ENCODE peak calls at places on chromosomes 6 and 20, in eight cellular contexts. N is HAP-1; V is right lobe of liver; U is breast epithelium; K is cardiac muscle cell; C is fibroblast of lung; O is Peyer's patch; A is CD8-positive, alpha-beta T cell. Y is an unnamed sample.

GRCh38 chr6:122715725-122716124 is 63.8 kb upstream of the FABP7 start:
- DNase-seq in N (no peak), V (no peak), U (no peak), K (no peak), C (peak; percentile 68), O (no peak), A (no peak), Y (no peak)

GRCh38 chr6:49553353-49553752 is 2.9 kb downstream of the C6orf141 start:
- DNase-seq in N (no peak), V (no peak), U (no peak), K (no peak), C (no peak), O (no peak), A (no peak), Y (no peak)

GRCh38 chr6:66838764-66839163 is 1131.7 kb upstream of the EYS start:
- DNase-seq in N (no peak), V (no peak), U (no peak), K (no peak), C (peak; percentile 13), O (no peak), A (no peak), Y (no peak)

GRCh38 chr6:131368077-131368911 is 204.7 kb upstream of the ARG1 start:
- DNase-seq in N (no peak), V (peak; percentile 68), U (peak; percentile 61), K (peak; percentile 74), C (peak; percentile 15), O (peak; percentile 54), A (no peak), Y (peak; percentile 78)

GRCh38 chr20:16530201-16530681 is 43.0 kb downstream of the KIF16B start:
- DNase-seq in N (no peak), V (no peak), U (no peak), K (no peak), C (peak; percentile 50), O (peak; percentile 89), A (no peak), Y (no peak)

GRCh38 chr6:135922170-135922569 is 70.7 kb downstream of the PDE7B start:
- DNase-seq in N (peak; percentile 36), V (no peak), U (no peak), K (peak; percentile 95), C (peak; percentile 99), O (no peak), A (no peak), Y (peak; percentile 97)

GRCh38 chr6:27293436-27294152 is 18.5 kb downstream of the POM121L2 start:
- DNase-seq in N (peak; percentile 73), V (no peak), U (no peak), K (peak; percentile 55), C (peak; percentile 66), O (no peak), A (no peak), Y (peak; percentile 65)

GRCh38 chr20:58150772-58151171 is 77.7 kb downstream of the ANKRD60 start:
- DNase-seq in N (no peak), V (no peak), U (no peak), K (no peak), C (no peak), O (no peak), A (no peak), Y (no peak)

GRCh38 chr20:20930500-20930899 is 175.7 kb downstream of the LINC00237 start:
- DNase-seq in N (no peak), V (no peak), U (no peak), K (no peak), C (no peak), O (no peak), A (no peak), Y (no peak)

GRCh38 chr20:5148581-5148980 is 21.8 kb downstream of the CDS2 start:
- DNase-seq in N (no peak), V (no peak), U (no peak), K (no peak), C (no peak), O (no peak), A (no peak), Y (no peak)
- H3K4me3 ChIP-seq in N (no peak overlapping the region), V (no peak overlapping the region), U (no peak overlapping the region), K (no peak overlapping the region), C (no peak overlapping the region), O (no peak overlapping the region), A (no peak overlapping the region), Y (no peak overlapping the region)

DNA sequence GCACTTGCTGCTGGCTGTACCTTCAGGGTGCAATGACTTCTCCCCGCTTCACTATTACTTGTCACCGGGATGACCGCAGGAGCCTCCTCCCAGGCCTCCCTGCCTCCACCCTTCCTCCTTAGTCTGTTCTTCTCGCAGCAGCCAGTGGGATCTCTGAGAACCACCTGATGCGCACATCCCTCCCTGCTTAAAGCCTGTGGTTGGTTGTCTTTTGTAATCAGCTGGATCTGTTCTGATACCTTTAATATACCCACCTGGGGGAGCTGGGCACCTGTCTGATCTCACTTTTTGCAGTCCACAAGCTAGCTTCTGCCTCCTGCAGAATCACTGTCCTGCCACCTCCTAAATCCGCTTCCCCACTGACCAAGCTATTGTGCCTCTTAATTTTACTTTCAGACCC is 34.6 kb downstream of the TOX2 start:
- DNase-seq in N (no peak), V (no peak), U (no peak), K (no peak), C (no peak), O (no peak), A (no peak), Y (no peak)
- H3K4me1 ChIP-seq in N (no peaks in the 10 kb centered on the region), V (no peaks in the 10 kb centered on the region), U (no peaks in the 10 kb centered on the region), K (no peaks in the 10 kb centered on the region), C (peaks cover 12% of the 10 kb centered on the region), O (peaks cover 13% of the 10 kb centered on the region), A (peaks cover 77% of the 10 kb centered on the region), Y (no peaks in the 10 kb centered on the region)

GRCh38 chr20:63178889-63179751 is 36.8 kb downstream of the YTHDF1 start:
- DNase-seq in N (peak; percentile 81), V (peak; percentile 38), U (no peak), K (no peak), C (peak; percentile 6), O (peak; percentile 71), A (peak; percentile 77), Y (peak; percentile 36)
- H3K27me3 ChIP-seq in N (peaks cover 37% of the 10 kb centered on the region), V (peaks cover 21% of the 10 kb centered on the region), U (peaks cover 18% of the 10 kb centered on the region), K (peaks cover 76% of the 10 kb centered on the region), C (peaks cover 45% of the 10 kb centered on the region), O (no peaks in the 10 kb centered on the region), A (peaks cover 17% of the 10 kb centered on the region), Y (peaks cover 42% of the 10 kb centered on the region)

GRCh38 chr6:4781967-4782537 is 5.8 kb downstream of the CDYL start:
- DNase-seq in N (no peak), V (no peak), U (no peak), K (no peak), C (no peak), O (no peak), A (no peak), Y (peak; percentile 63)

GRCh38 chr6:4780360-4780812 is 4.2 kb downstream of the CDYL start:
- DNase-seq in N (peak; percentile 27), V (no peak), U (no peak), K (peak; percentile 54), C (peak; percentile 43), O (peak; percentile 54), A (no peak), Y (peak; percentile 34)

GRCh38 chr6:4778086-4778485 is 1.9 kb downstream of the CDYL start:
- DNase-seq in N (no peak), V (no peak), U (no peak), K (no peak), C (no peak), O (no peak), A (no peak), Y (no peak)

GRCh38 chr6:4776967-4777925 is 1.0 kb downstream of the CDYL start:
- DNase-seq in N (peak; percentile 34), V (no peak), U (no peak), K (peak; percentile 55), C (peak; percentile 47), O (peak; percentile 58), A (peak; percentile 12), Y (peak; percentile 73)

DNA sequence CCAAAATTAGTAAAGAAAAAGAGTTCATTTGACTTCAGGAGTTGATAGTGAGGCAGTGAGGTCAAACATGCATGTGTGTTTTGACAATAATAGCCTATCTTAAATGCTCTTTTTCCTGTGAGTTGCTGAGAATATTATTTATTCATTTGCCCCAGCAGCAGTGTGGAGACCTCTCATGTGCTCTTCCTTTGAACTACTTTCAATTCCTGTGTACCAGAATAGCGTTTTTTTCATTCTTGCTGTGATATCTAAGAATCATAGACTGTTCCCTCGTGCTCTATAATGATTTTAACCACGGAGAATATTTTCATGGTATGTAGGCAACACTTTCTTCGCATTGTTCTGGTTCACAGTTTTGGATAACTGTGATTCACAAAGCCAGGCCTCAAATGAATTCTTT is 5.2 kb downstream of the CDYL start:
- DNase-seq in N (no peak), V (no peak), U (no peak), K (no peak), C (no peak), O (no peak), A (no peak), Y (no peak)
- H3K4me3 ChIP-seq in N (no peak overlapping the region), V (no peak overlapping the region), U (no peak overlapping the region), K (no peak overlapping the region), C (no peak overlapping the region), O (no peak overlapping the region), A (no peak overlapping the region), Y (no peak overlapping the region)

GRCh38 chr20:53832499-53832898 is 237.9 kb downstream of the BCAS1 start:
- DNase-seq in N (no peak), V (no peak), U (no peak), K (no peak), C (no peak), O (no peak), A (no peak), Y (no peak)

GRCh38 chr20:53834044-53834442 is 236.4 kb downstream of the BCAS1 start:
- DNase-seq in N (no peak), V (no peak), U (no peak), K (no peak), C (no peak), O (peak; percentile 79), A (no peak), Y (no peak)

GRCh38 chr20:53834749-53835148 is 235.6 kb downstream of the BCAS1 start:
- DNase-seq in N (no peak), V (no peak), U (no peak), K (no peak), C (no peak), O (no peak), A (no peak), Y (no peak)

GRCh38 chr20:53831812-53832211 is 238.2 kb upstream of the ZNF217 start:
- DNase-seq in N (no peak), V (no peak), U (no peak), K (no peak), C (no peak), O (no peak), A (no peak), Y (no peak)

GRCh38 chr20:53833333-53834043 is 236.9 kb downstream of the BCAS1 start:
- DNase-seq in N (no peak), V (no peak), U (no peak), K (no peak), C (no peak), O (no peak), A (no peak), Y (no peak)
- H3K4me1 ChIP-seq in N (peaks cover 19% of the 10 kb centered on the region), V (peaks cover 25% of the 10 kb centered on the region), U (no peaks in the 10 kb centered on the region), K (peaks cover 18% of the 10 kb centered on the region), C (peaks cover 4% of the 10 kb centered on the region), O (peaks cover 37% of the 10 kb centered on the region), A (peaks cover 55% of the 10 kb centered on the region), Y (peaks cover 23% of the 10 kb centered on the region)

DNA sequence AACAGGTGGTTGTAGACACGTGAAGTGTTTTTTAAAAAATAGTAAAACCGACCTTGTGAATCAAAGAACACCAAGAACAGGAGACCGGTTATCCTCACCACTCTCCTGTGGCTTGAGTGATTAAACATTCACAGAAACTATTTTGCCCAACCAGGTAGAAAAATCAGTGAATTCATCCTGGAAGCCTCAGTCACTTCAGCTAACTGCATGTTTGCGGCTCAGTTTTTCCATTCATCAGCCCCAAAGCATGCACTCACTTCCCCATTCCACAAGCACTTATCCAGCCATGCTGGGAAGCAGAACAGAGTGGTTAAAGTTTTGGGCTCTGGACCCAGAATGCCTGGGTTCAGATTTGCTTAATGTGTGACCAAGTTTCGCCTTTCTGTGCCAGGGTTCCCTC is 2.4 kb downstream of the LRRN4 start:
- DNase-seq in N (no peak), V (no peak), U (no peak), K (peak; percentile 65), C (peak; percentile 23), O (no peak), A (no peak), Y (peak; percentile 71)
- H3K27me3 ChIP-seq in N (peaks cover 11% of the 10 kb centered on the region), V (no peaks in the 10 kb centered on the region), U (no peaks in the 10 kb centered on the region), K (no peaks in the 10 kb centered on the region), C (peaks cover 7% of the 10 kb centered on the region), O (no peaks in the 10 kb centered on the region), A (no peaks in the 10 kb centered on the region), Y (peaks cover 10% of the 10 kb centered on the region)